ENCODE peak calls at places on chromosomes 7 and 10, in five cellular contexts. One of them, this sample, is unnamed.

GRCh38 chr7:27166475-27167169 is 1.3 kb upstream of the HOXA9 start:
- DNase-seq in nucleus accumbens: no peak
- DNase-seq in hypothalamus: no peak
- DNase-seq in effector memory CD8-positive, alpha-beta T cell: no peak
- DNase-seq in GM18507: no peak
- DNase-seq in this sample: no peak

GRCh38 chr10:5862360-5862929 is 27.2 kb downstream of the ANKRD16 start:
- DNase-seq in hypothalamus: no peak
- DNase-seq in nucleus accumbens: no peak
- DNase-seq in GM18507: peak; percentile 78
- DNase-seq in effector memory CD8-positive, alpha-beta T cell: no peak
- DNase-seq in this sample: no peak

GRCh38 chr10:14667270-14667669 is 107.4 kb downstream of the FAM107B start:
- DNase-seq in nucleus accumbens: no peak
- DNase-seq in GM18507: no peak
- DNase-seq in hypothalamus: no peak
- DNase-seq in effector memory CD8-positive, alpha-beta T cell: no peak
- DNase-seq in this sample: no peak

GRCh38 chr7:77657427-77658331 is 38.6 kb upstream of the RSBN1L start:
- DNase-seq in hypothalamus: no peak
- DNase-seq in nucleus accumbens: no peak
- DNase-seq in effector memory CD8-positive, alpha-beta T cell: peak; percentile 8
- DNase-seq in GM18507: no peak
- DNase-seq in this sample: peak; percentile 48

GRCh38 chr7:99827040-99827778 is 604 bp upstream of the CYP3A43 start:
- DNase-seq in hypothalamus: no peak
- DNase-seq in effector memory CD8-positive, alpha-beta T cell: no peak
- DNase-seq in GM18507: no peak
- DNase-seq in nucleus accumbens: no peak
- DNase-seq in this sample: no peak

GRCh38 chr7:96675548-96675947 is 34.1 kb downstream of the SEM1 start:
- DNase-seq in nucleus accumbens: no peak
- DNase-seq in effector memory CD8-positive, alpha-beta T cell: no peak
- DNase-seq in GM18507: no peak
- DNase-seq in hypothalamus: no peak
- DNase-seq in this sample: no peak

GRCh38 chr7:45716380-45717203 is 142.4 kb downstream of the ADCY1 start:
- DNase-seq in hypothalamus: no peak
- DNase-seq in effector memory CD8-positive, alpha-beta T cell: no peak
- DNase-seq in GM18507: no peak
- DNase-seq in nucleus accumbens: no peak
- DNase-seq in this sample: no peak

GRCh38 chr7:111871283-111871682 is 309.0 kb upstream of the IMMP2L start:
- DNase-seq in hypothalamus: no peak
- DNase-seq in GM18507: no peak
- DNase-seq in effector memory CD8-positive, alpha-beta T cell: no peak
- DNase-seq in nucleus accumbens: no peak
- DNase-seq in this sample: no peak

GRCh38 chr7:83695126-83695960 is 46.4 kb upstream of the SEMA3E start:
- DNase-seq in effector memory CD8-positive, alpha-beta T cell: no peak
- DNase-seq in hypothalamus: no peak
- DNase-seq in nucleus accumbens: no peak
- DNase-seq in GM18507: no peak
- DNase-seq in this sample: no peak

GRCh38 chr7:117666019-117666418 is 186.2 kb downstream of the CFTR start:
- DNase-seq in effector memory CD8-positive, alpha-beta T cell: no peak
- DNase-seq in nucleus accumbens: no peak
- DNase-seq in GM18507: no peak
- DNase-seq in hypothalamus: no peak
- DNase-seq in this sample: no peak

GRCh38 chr7:23712368-23713284 is 2.6 kb downstream of the STK31 start:
- DNase-seq in hypothalamus: no peak
- DNase-seq in GM18507: peak; percentile 23
- DNase-seq in nucleus accumbens: no peak
- DNase-seq in effector memory CD8-positive, alpha-beta T cell: no peak
- DNase-seq in this sample: peak; percentile 64

GRCh38 chr7:32507416-32507815 is 12.1 kb downstream of the AVL9 start:
- DNase-seq in effector memory CD8-positive, alpha-beta T cell: no peak
- DNase-seq in GM18507: no peak
- DNase-seq in hypothalamus: no peak
- DNase-seq in nucleus accumbens: no peak
- DNase-seq in this sample: no peak

GRCh38 chr10:18501198-18501597 is 150.2 kb downstream of the NSUN6 start:
- DNase-seq in GM18507: peak; percentile 28
- DNase-seq in effector memory CD8-positive, alpha-beta T cell: no peak
- DNase-seq in nucleus accumbens: no peak
- DNase-seq in hypothalamus: no peak
- DNase-seq in this sample: no peak

GRCh38 chr7:117669818-117670217 is 190.0 kb downstream of the CFTR start:
- DNase-seq in effector memory CD8-positive, alpha-beta T cell: no peak
- DNase-seq in GM18507: no peak
- DNase-seq in hypothalamus: no peak
- DNase-seq in nucleus accumbens: no peak
- DNase-seq in this sample: no peak

GRCh38 chr7:129423700-129424410 is 10.4 kb upstream of the STRIP2 start:
- DNase-seq in hypothalamus: no peak
- DNase-seq in GM18507: no peak
- DNase-seq in nucleus accumbens: no peak
- DNase-seq in effector memory CD8-positive, alpha-beta T cell: no peak
- DNase-seq in this sample: no peak

GRCh38 chr10:122853665-122854313 is 8.1 kb upstream of the CUZD1 start:
- DNase-seq in GM18507: no peak
- DNase-seq in effector memory CD8-positive, alpha-beta T cell: no peak
- DNase-seq in hypothalamus: no peak
- DNase-seq in nucleus accumbens: no peak
- DNase-seq in this sample: no peak

GRCh38 chr7:116999316-116999715 is 46.0 kb downstream of the ST7 start:
- DNase-seq in nucleus accumbens: no peak
- DNase-seq in effector memory CD8-positive, alpha-beta T cell: no peak
- DNase-seq in hypothalamus: no peak
- DNase-seq in GM18507: no peak
- DNase-seq in this sample: no peak

GRCh38 chr7:121081327-121081936 is 92.9 kb downstream of the CPED1 start:
- DNase-seq in effector memory CD8-positive, alpha-beta T cell: no peak
- DNase-seq in hypothalamus: no peak
- DNase-seq in GM18507: no peak
- DNase-seq in nucleus accumbens: no peak
- DNase-seq in this sample: peak; percentile 75

GRCh38 chr7:88942815-88943501 is 147.4 kb upstream of the TEX47 start:
- DNase-seq in nucleus accumbens: no peak
- DNase-seq in effector memory CD8-positive, alpha-beta T cell: no peak
- DNase-seq in GM18507: no peak
- DNase-seq in hypothalamus: no peak
- DNase-seq in this sample: no peak

GRCh38 chr7:124553485-124553884 is 212.1 kb downstream of the GPR37 start:
- DNase-seq in GM18507: no peak
- DNase-seq in nucleus accumbens: no peak
- DNase-seq in hypothalamus: no peak
- DNase-seq in effector memory CD8-positive, alpha-beta T cell: no peak
- DNase-seq in this sample: no peak

GRCh38 chr10:88831709-88832108 is 19.9 kb downstream of the ANKRD22 start:
- DNase-seq in hypothalamus: no peak
- DNase-seq in nucleus accumbens: no peak
- DNase-seq in effector memory CD8-positive, alpha-beta T cell: peak; percentile 38
- DNase-seq in GM18507: no peak
- DNase-seq in this sample: no peak

GRCh38 chr10:80202934-80203834 is 2.2 kb downstream of the ANXA11 start:
- DNase-seq in effector memory CD8-positive, alpha-beta T cell: peak; percentile 56
- DNase-seq in hypothalamus: no peak
- DNase-seq in GM18507: no peak
- DNase-seq in nucleus accumbens: no peak
- DNase-seq in this sample: peak; percentile 36

GRCh38 chr10:61285749-61286148 is 167.4 kb downstream of the TMEM26 start:
- DNase-seq in nucleus accumbens: no peak
- DNase-seq in GM18507: no peak
- DNase-seq in effector memory CD8-positive, alpha-beta T cell: no peak
- DNase-seq in hypothalamus: no peak
- DNase-seq in this sample: no peak

GRCh38 chr7:66505009-66505408 is 123.7 kb upstream of the KCTD7 start:
- DNase-seq in effector memory CD8-positive, alpha-beta T cell: no peak
- DNase-seq in hypothalamus: no peak
- DNase-seq in GM18507: no peak
- DNase-seq in nucleus accumbens: no peak
- DNase-seq in this sample: no peak

GRCh38 chr7:13017325-13017853 is 330.0 kb downstream of the ARL4A start:
- DNase-seq in nucleus accumbens: no peak
- DNase-seq in effector memory CD8-positive, alpha-beta T cell: no peak
- DNase-seq in GM18507: no peak
- DNase-seq in hypothalamus: no peak
- DNase-seq in this sample: peak; percentile 6

GRCh38 chr7:131298608-131298992 is 29.1 kb upstream of the MKLN1 start:
- DNase-seq in GM18507: no peak
- DNase-seq in nucleus accumbens: no peak
- DNase-seq in effector memory CD8-positive, alpha-beta T cell: no peak
- DNase-seq in hypothalamus: no peak
- DNase-seq in this sample: peak; percentile 89

GRCh38 chr10:69475433-69475830 is 24.2 kb downstream of the TSPAN15 start:
- DNase-seq in GM18507: no peak
- DNase-seq in effector memory CD8-positive, alpha-beta T cell: no peak
- DNase-seq in hypothalamus: no peak
- DNase-seq in nucleus accumbens: no peak
- DNase-seq in this sample: no peak

GRCh38 chr10:46541735-46542566 is 14.5 kb downstream of the GPRIN2 start:
- DNase-seq in effector memory CD8-positive, alpha-beta T cell: no peak
- DNase-seq in GM18507: no peak
- DNase-seq in hypothalamus: no peak
- DNase-seq in nucleus accumbens: no peak
- DNase-seq in this sample: no peak

GRCh38 chr7:1536105-1536767 is 5.7 kb downstream of the MAFK start:
- DNase-seq in effector memory CD8-positive, alpha-beta T cell: no peak
- DNase-seq in hypothalamus: no peak
- DNase-seq in nucleus accumbens: no peak
- DNase-seq in GM18507: no peak
- DNase-seq in this sample: no peak

GRCh38 chr10:112721080-112721698 is 228.9 kb upstream of the TCF7L2 start:
- DNase-seq in effector memory CD8-positive, alpha-beta T cell: peak; percentile 6
- DNase-seq in GM18507: no peak
- DNase-seq in nucleus accumbens: no peak
- DNase-seq in hypothalamus: no peak
- DNase-seq in this sample: peak; percentile 55

GRCh38 chr10:3067045-3067858 is at the start of gene PFKP:
- DNase-seq in hypothalamus: no peak
- DNase-seq in nucleus accumbens: no peak
- DNase-seq in effector memory CD8-positive, alpha-beta T cell: peak; percentile 31
- DNase-seq in GM18507: peak; percentile 51
- DNase-seq in this sample: no peak

GRCh38 chr7:8115547-8116402 is 146.2 kb downstream of the ICA1 start:
- DNase-seq in effector memory CD8-positive, alpha-beta T cell: no peak
- DNase-seq in hypothalamus: no peak
- DNase-seq in nucleus accumbens: no peak
- DNase-seq in GM18507: peak; percentile 56
- DNase-seq in this sample: no peak

GRCh38 chr7:132065973-132066611 is 509.7 kb upstream of the PODXL start:
- DNase-seq in effector memory CD8-positive, alpha-beta T cell: no peak
- DNase-seq in hypothalamus: no peak
- DNase-seq in nucleus accumbens: no peak
- DNase-seq in GM18507: no peak
- DNase-seq in this sample: no peak

GRCh38 chr7:461453-462172 is 58.0 kb downstream of the PDGFA start:
- DNase-seq in hypothalamus: no peak
- DNase-seq in GM18507: no peak
- DNase-seq in effector memory CD8-positive, alpha-beta T cell: no peak
- DNase-seq in nucleus accumbens: no peak
- DNase-seq in this sample: no peak

GRCh38 chr10:61623101-61623500 is 39.6 kb upstream of the CABCOCO1 start:
- DNase-seq in nucleus accumbens: no peak
- DNase-seq in effector memory CD8-positive, alpha-beta T cell: no peak
- DNase-seq in hypothalamus: no peak
- DNase-seq in GM18507: no peak
- DNase-seq in this sample: no peak

GRCh38 chr10:87817291-87817872 is 644 bp downstream of the ATAD1 start:
- DNase-seq in GM18507: no peak
- DNase-seq in effector memory CD8-positive, alpha-beta T cell: no peak
- DNase-seq in hypothalamus: no peak
- DNase-seq in nucleus accumbens: no peak
- DNase-seq in this sample: peak; percentile 16

GRCh38 chr7:157961731-157962457 is 625.1 kb downstream of the DNAJB6 start:
- DNase-seq in nucleus accumbens: no peak
- DNase-seq in effector memory CD8-positive, alpha-beta T cell: no peak
- DNase-seq in GM18507: no peak
- DNase-seq in hypothalamus: no peak
- DNase-seq in this sample: no peak